ENCODE peak calls at places on chromosomes 13 and 19, in eight cellular contexts. R, D, Y, M, J, O, F and T are unnamed samples.

GRCh38 chr19:46182476-46182875 is 34.4 kb downstream of the IGFL2 start:
- DNase-seq in R (no peak), D (no peak), Y (no peak), M (no peak), J (no peak), O (no peak), F (no peak), T (no peak)

GRCh38 chr13:37595162-37595561 is 3.4 kb downstream of the POSTN start:
- DNase-seq in R (no peak), D (no peak), Y (no peak), M (peak), J (no peak), O (no peak), F (peak), T (no peak)

GRCh38 chr19:38425810-38426466 is at the start of gene RASGRP4:
- DNase-seq in R (no peak), D (no peak), Y (peak), M (no peak), J (peak), O (no peak), F (no peak), T (peak)

GRCh38 chr19:2478756-2479555 is 3.0 kb downstream of the GADD45B start:
- DNase-seq in R (peak), D (no peak), Y (peak), M (peak), J (peak), O (no peak), F (peak), T (peak)

GRCh38 chr13:23147827-23148226 is 33.0 kb upstream of the SGCG start:
- DNase-seq in R (no peak), D (no peak), Y (no peak), M (no peak), J (no peak), O (no peak), F (no peak), T (no peak)

GRCh38 chr13:79522583-79522982 is 41.6 kb downstream of the NDFIP2 start:
- DNase-seq in R (no peak), D (no peak), Y (no peak), M (peak), J (peak), O (no peak), F (peak), T (no peak)

GRCh38 chr13:101728615-101729014 is 276.1 kb downstream of the ITGBL1 start:
- DNase-seq in R (no peak), D (no peak), Y (no peak), M (no peak), J (no peak), O (no peak), F (no peak), T (no peak)

GRCh38 chr19:44948237-44948636 is 2.4 kb downstream of the APOC2 start:
- DNase-seq in R (no peak), D (no peak), Y (no peak), M (no peak), J (no peak), O (no peak), F (no peak), T (no peak)

GRCh38 chr13:22275393-22275792 is 604.5 kb downstream of the FGF9 start:
- DNase-seq in R (no peak), D (no peak), Y (no peak), M (no peak), J (no peak), O (no peak), F (no peak), T (no peak)

GRCh38 chr13:22836475-22836874 is 344.3 kb upstream of the SGCG start:
- DNase-seq in R (no peak), D (no peak), Y (no peak), M (no peak), J (no peak), O (no peak), F (no peak), T (no peak)

GRCh38 chr19:6677924-6678689 is 8.1 kb upstream of the TNFSF14 start:
- DNase-seq in R (no peak), D (no peak), Y (no peak), M (peak), J (peak), O (peak), F (no peak), T (peak)

GRCh38 chr19:33705860-33706259 is 84.1 kb downstream of the CHST8 start:
- DNase-seq in R (no peak), D (no peak), Y (no peak), M (no peak), J (no peak), O (no peak), F (no peak), T (peak)

GRCh38 chr13:33940898-33941297 is 122.9 kb downstream of the RFC3 start:
- DNase-seq in R (no peak), D (no peak), Y (no peak), M (peak), J (no peak), O (no peak), F (no peak), T (no peak)

GRCh38 chr19:2739602-2740313 is at the start of gene SLC39A3:
- DNase-seq in R (peak), D (peak), Y (peak), M (peak), J (peak), O (peak), F (peak), T (peak)

GRCh38 chr13:80084086-80084676 is 256.7 kb downstream of the SPRY2 start:
- DNase-seq in R (no peak), D (no peak), Y (no peak), M (peak), J (no peak), O (no peak), F (peak), T (no peak)

GRCh38 chr13:111970501-111971155 is 96.3 kb upstream of the SOX1 start:
- DNase-seq in R (no peak), D (no peak), Y (no peak), M (no peak), J (no peak), O (no peak), F (no peak), T (no peak)

GRCh38 chr19:45098521-45099464 is 5.8 kb downstream of the PPP1R37 start:
- DNase-seq in R (no peak), D (no peak), Y (no peak), M (peak), J (no peak), O (no peak), F (no peak), T (no peak)

GRCh38 chr13:30892966-30893365 is 13.1 kb upstream of the MEDAG start:
- DNase-seq in R (no peak), D (peak), Y (no peak), M (peak), J (no peak), O (no peak), F (peak), T (no peak)
- TF ChIP-seq CTCF in R (no peak), D (peak), Y (peak), M (peak), J (no peak), O (peak), F (peak), T (peak)

DNA sequence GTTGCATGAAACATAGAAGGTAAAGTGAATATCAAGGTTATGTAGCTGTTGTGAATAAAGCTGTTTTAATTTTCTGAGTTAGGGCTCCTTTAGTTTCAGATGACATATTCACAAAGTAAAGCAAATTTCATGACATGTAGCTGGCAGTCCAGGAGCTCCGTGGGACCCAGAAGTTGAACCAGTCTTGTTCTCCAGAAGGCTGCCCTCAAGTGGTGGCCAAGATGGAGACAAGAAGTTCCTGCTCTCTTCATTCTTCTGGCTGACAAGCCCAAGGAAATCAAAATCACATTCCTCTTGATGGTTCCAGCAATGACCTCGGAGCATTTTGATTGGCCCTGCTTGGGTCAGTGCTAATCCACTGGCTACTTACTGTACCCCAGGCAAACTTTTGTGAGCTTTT is 128.7 kb downstream of the LIG4 start:
- DNase-seq in R (no peak), D (peak), Y (no peak), M (peak), J (no peak), O (no peak), F (no peak), T (no peak)
- TF ChIP-seq CTCF in R (no peak), D (no peak), Y (no peak), M (peak), J (no peak), O (peak), F (no peak), T (no peak)

DNA sequence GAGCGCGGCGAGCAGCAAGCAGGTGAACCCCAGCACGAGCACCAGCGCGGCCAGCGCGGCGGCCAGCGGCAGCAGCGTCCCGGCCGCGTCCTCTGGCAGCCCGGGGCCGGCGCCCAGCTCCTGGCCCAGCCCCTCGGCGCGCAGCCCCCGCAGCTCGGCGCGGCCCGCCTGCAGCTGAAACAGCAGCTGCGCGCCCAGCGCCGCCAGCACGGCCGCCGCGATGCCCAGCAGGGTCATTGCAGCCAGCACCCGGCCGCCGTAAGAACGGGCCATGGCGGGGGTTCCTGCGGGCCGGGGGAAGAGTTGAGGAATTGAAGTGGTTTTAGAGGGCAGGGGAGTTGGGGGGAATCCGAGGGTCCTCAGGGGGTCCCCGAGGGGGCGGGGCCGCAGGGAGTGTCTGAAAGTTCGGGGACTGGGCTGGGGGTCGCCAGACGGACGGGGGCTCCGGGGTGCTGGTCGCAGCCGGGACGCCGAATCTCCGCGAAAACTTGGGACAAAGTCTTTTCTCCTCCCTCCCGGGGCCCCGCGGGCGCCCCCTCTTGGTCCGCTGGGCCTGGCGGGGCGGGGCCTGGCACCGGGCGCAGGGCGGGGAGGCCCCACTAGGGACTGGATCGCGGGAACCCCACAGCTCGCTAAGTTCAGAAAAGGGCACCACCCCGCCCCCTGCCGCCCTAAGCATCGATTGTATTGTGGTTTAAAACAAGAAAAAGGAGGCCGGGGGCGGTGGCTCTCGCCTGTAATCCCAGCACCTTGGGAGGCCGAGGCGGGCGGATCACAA is at the start of gene TMEM221:
- DNase-seq in R (no peak), D (peak), Y (peak), M (no peak), J (peak), O (peak), F (no peak), T (no peak)
- TF ChIP-seq CTCF in R (no peak), D (peak), Y (peak), M (peak), J (peak), O (peak), F (peak), T (peak)

GRCh38 chr19:48713041-48713863 is 6.3 kb downstream of the MAMSTR start:
- DNase-seq in R (no peak), D (peak), Y (no peak), M (peak), J (no peak), O (peak), F (no peak), T (no peak)
- TF ChIP-seq CTCF in R (no peak), D (no peak), Y (no peak), M (peak), J (no peak), O (peak), F (peak), T (no peak)

DNA sequence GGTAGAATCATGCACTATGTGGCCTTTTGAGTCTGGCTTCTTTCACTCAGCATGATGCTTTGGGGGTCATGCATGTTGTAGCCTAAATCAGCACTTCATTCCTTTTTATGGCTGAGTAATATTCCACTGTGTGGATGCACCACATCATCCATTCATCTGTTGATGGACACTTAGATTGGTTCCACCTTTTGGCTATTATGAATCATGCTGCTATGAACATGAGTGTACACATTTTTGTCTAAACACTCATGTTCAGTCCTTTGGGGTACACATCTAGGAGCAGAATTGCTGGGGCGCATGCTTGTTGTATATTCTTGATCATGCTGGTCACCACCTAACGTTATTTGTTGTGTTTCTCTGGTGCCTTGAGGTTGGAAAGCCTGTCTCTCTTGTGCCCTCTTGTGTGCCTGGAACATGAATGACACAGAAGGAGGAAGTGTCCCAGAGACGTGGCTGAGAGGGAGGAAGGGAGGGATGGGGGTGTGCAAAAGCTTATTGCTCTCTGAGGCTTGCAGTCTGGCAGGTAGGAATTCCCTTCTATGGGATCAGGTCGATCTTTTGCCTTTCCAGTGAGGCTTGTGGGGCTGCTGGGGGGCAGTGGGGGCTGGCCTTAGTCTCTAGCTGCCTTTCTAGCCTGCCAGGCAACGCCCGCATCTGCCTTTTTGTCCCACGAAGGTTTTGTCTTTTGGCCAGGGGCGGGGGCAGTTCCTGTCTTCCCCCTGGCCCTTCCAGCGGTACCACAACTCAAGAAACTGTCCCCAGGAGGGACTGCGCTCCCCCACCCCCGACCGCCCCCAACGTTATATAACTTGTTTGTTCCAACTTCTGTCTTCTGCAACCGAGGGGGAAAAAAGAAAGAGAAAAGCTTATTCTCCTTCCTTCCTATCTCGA is 7.6 kb downstream of the KLHL26 start:
- DNase-seq in R (no peak), D (no peak), Y (no peak), M (no peak), J (no peak), O (no peak), F (no peak), T (peak)
- TF ChIP-seq CTCF in R (no peak), D (no peak), Y (no peak), M (no peak), J (peak), O (no peak), F (no peak), T (peak)